ENCODE peak calls at places on chromosomes 5 and 9, in eight cellular contexts. D, L, M, B, P, J, Q and N are unnamed samples.
A peak's percentile ranks its signal among the peaks of the same experiment; 100 is the strongest.

GRCh38 chr9:35426627-35427026 is 63.3 kb upstream of the RUSC2 start:
- DNase-seq in M (no peak), B (no peak), Q (peak; percentile 82), J (no peak), D (no peak), P (peak; percentile 63), L (no peak), N (no peak)

GRCh38 chr5:149464796-149465489 is 85.9 kb upstream of the IL17B start:
- DNase-seq in L (no peak), M (peak; percentile 83), D (no peak), Q (peak; percentile 39), J (peak; percentile 75), P (no peak), B (no peak), N (no peak)

GRCh38 chr5:122846051-122846567 is 696 bp downstream of the SNX24 start:
- DNase-seq in M (no peak), J (peak; percentile 71), L (no peak), D (no peak), P (peak; percentile 89), B (no peak), Q (peak; percentile 89), N (no peak)

GRCh38 chr5:98402130-98402529 is 371.3 kb upstream of the RGMB start:
- DNase-seq in Q (peak; percentile 36), B (no peak), D (no peak), L (no peak), P (peak; percentile 43), M (no peak), J (no peak), N (no peak)

GRCh38 chr5:151239237-151239861 is 13.6 kb upstream of the GM2A start:
- DNase-seq in P (no peak), B (peak; percentile 74), Q (peak; percentile 77), D (peak; percentile 49), L (peak; percentile 88), M (peak; percentile 80), J (peak; percentile 79), N (peak; percentile 40)

GRCh38 chr5:100517301-100517974 is 17.7 kb upstream of the FAM174A start:
- DNase-seq in D (no peak), L (peak; percentile 84), M (no peak), Q (peak; percentile 45), B (no peak), P (peak; percentile 79), J (no peak), N (no peak)

GRCh38 chr9:131982683-131983239 is 96.9 kb downstream of the MED27 start:
- DNase-seq in B (no peak), Q (no peak), L (no peak), M (no peak), D (no peak), P (no peak), J (no peak), N (no peak)

GRCh38 chr5:107618233-107618632 is 52.5 kb downstream of the EFNA5 start:
- DNase-seq in D (no peak), L (no peak), B (no peak), J (no peak), P (peak; percentile 85), Q (no peak), M (peak; percentile 28), N (no peak)

GRCh38 chr5:143401253-143401845 is 2.1 kb downstream of the NR3C1 start:
- DNase-seq in M (peak; percentile 6), J (peak; percentile 46), D (no peak), B (no peak), L (no peak), Q (no peak), P (peak; percentile 18), N (no peak)

GRCh38 chr5:124801551-124801950 is 55.1 kb upstream of the ZNF608 start:
- DNase-seq in Q (no peak), D (no peak), L (no peak), B (no peak), M (no peak), P (no peak), J (no peak), N (no peak)

GRCh38 chr5:103263054-103263453 is 4.5 kb downstream of the MACIR start:
- DNase-seq in L (no peak), Q (no peak), B (no peak), J (no peak), D (no peak), P (no peak), M (no peak), N (no peak)

GRCh38 chr9:135830496-135830895 is 76.8 kb downstream of the CAMSAP1 start:
- DNase-seq in L (no peak), M (no peak), Q (no peak), D (no peak), J (no peak), P (no peak), B (no peak), N (no peak)

GRCh38 chr5:74310386-74310785 is 330.1 kb downstream of the ENC1 start:
- DNase-seq in B (no peak), P (peak; percentile 82), L (no peak), Q (peak; percentile 50), D (no peak), J (peak; percentile 34), M (no peak), N (no peak)

GRCh38 chr5:103866169-103866568 is 303.6 kb upstream of the NUDT12 start:
- DNase-seq in L (no peak), Q (peak; percentile 50), P (no peak), D (no peak), M (no peak), J (peak; percentile 27), B (no peak), N (no peak)

GRCh38 chr9:131065599-131065998 is 30.7 kb upstream of the AIF1L start:
- DNase-seq in J (no peak), Q (no peak), L (no peak), D (no peak), P (no peak), B (no peak), M (no peak), N (no peak)

GRCh38 chr5:132830436-132831094 is at the start of gene SHROOM1:
- DNase-seq in Q (peak; percentile 68), M (no peak), J (peak; percentile 25), L (peak; percentile 85), D (peak; percentile 52), P (no peak), B (no peak), N (peak; percentile 38)

GRCh38 chr5:82513739-82514138 is 235.6 kb upstream of the RPS23 start:
- DNase-seq in J (no peak), Q (no peak), L (no peak), M (no peak), D (no peak), B (no peak), P (no peak), N (no peak)

GRCh38 chr5:177472460-177473441 is 683 bp downstream of the DBN1 start:
- DNase-seq in B (no peak), L (no peak), D (peak; percentile 67), J (no peak), P (no peak), M (peak; percentile 63), Q (peak; percentile 44), N (no peak)

GRCh38 chr5:33690736-33691135 is 201.1 kb downstream of the ADAMTS12 start:
- DNase-seq in P (no peak), B (no peak), L (no peak), D (no peak), J (peak; percentile 89), M (no peak), Q (peak; percentile 56), N (no peak)

GRCh38 chr5:110027527-110028322 is 338.0 kb downstream of the MAN2A1 start:
- DNase-seq in J (peak; percentile 1), L (no peak), Q (no peak), M (peak; percentile 8), D (no peak), B (no peak), P (no peak), N (no peak)

GRCh38 chr5:142826093-142826492 is 55.9 kb downstream of the ARHGAP26 start:
- DNase-seq in P (peak; percentile 46), J (no peak), L (no peak), M (no peak), B (no peak), D (no peak), Q (peak; percentile 56), N (no peak)

GRCh38 chr9:132193227-132194110 is 31.6 kb downstream of the NTNG2 start:
- DNase-seq in M (no peak), B (no peak), P (no peak), J (no peak), Q (no peak), L (no peak), D (no peak), N (no peak)